ENCODE peak calls at places on chromosomes 16 and 17, in six cellular contexts. C is brain microvascular endothelial cell, K is PC-9, L is fibroblast of lung, X is mammary epithelial cell, Z is adrenal gland. S is an unnamed sample.

GRCh38 chr17:35057332-35057915 is 6.1 kb downstream of the RFFL start:
- DNase-seq in C (no peak), K (peak), L (no peak), X (peak), Z (no peak), S (no peak)

GRCh38 chr17:53058031-53058430 is 764.7 kb upstream of the KIF2B start:
- DNase-seq in C (no peak), K (no peak), L (no peak), X (peak), Z (no peak), S (no peak)

GRCh38 chr17:20944014-20944905 is 98.6 kb downstream of the USP22 start:
- DNase-seq in C (no peak), K (peak), L (no peak), X (peak), Z (peak), S (peak)

GRCh38 chr17:66711936-66712335 is 123.0 kb upstream of the CACNG5 start:
- DNase-seq in C (no peak), K (peak), L (no peak), X (peak), Z (no peak), S (peak)

GRCh38 chr17:74799097-74799496 is 23.0 kb upstream of the NAT9 start:
- DNase-seq in C (no peak), K (no peak), L (no peak), X (no peak), Z (no peak), S (no peak)

GRCh38 chr16:73778872-73779271 is 517.7 kb upstream of the PSMD7 start:
- DNase-seq in C (no peak), K (no peak), L (no peak), X (no peak), Z (no peak), S (no peak)

GRCh38 chr17:59830007-59830630 is 62.6 kb downstream of the TUBD1 start:
- DNase-seq in C (peak), K (peak), L (peak), X (no peak), Z (no peak), S (no peak)

GRCh38 chr16:83615553-83615952 is 192.2 kb upstream of the HSBP1 start:
- DNase-seq in C (no peak), K (no peak), L (peak), X (no peak), Z (no peak), S (no peak)

GRCh38 chr16:50067290-50067853 is 1.6 kb downstream of the HEATR3 start:
- DNase-seq in C (peak), K (no peak), L (peak), X (peak), Z (no peak), S (peak)

GRCh38 chr16:17518441-17518840 is 47.7 kb upstream of the XYLT1 start:
- DNase-seq in C (no peak), K (no peak), L (peak), X (peak), Z (no peak), S (peak)

GRCh38 chr17:80035937-80036714 is at the start of gene CCDC40:
- DNase-seq in C (peak), K (peak), L (peak), X (peak), Z (peak), S (peak)
- TF ChIP-seq CTCF in C (peak), K (no peak), L (no peak), X (no peak), Z (no peak), S (no peak)

DNA sequence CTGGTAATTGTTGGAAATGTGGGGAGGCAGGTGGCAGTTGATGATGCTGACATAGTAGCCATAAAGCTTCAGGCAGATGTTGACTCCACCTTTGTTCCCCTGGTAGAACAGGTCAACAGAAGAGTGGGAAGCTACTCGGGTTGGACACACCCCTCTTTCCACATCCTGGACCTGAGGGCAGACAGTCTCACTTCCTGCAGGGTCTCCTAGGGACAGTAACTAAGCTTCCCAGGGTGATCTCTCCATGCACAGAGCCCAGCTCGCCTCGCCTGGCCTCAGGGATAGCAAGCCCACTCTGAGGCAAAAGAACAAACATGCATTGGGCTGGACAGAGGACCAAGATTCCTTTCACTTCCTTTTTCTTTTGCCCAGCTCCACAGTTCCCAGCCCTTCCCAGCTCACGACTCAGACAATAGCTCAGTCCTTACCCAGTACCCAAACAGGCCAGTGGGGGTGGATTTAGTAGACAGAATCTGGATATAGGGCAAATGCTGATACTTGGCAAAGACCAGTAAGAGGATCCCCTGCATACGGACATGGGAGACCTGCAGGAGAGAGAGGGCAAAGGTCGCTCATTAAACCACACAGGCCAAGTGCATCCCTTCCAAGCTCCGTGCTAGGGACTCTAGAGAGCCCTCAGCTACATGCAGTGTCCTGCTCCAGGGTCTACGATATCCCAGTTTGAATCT is 7.0 kb downstream of the INPP5K start:
- DNase-seq in C (no peak), K (no peak), L (no peak), X (no peak), Z (no peak), S (no peak)
- H3K27ac ChIP-seq in C (no peak), K (no peak), L (no peak), X (no peak), Z (no peak), S (peak)

GRCh38 chr17:73390851-73391250 is 79.0 kb upstream of the CDC42EP4 start:
- DNase-seq in C (no peak), K (no peak), L (no peak), X (no peak), Z (no peak), S (no peak)
- TF ChIP-seq CTCF in C (no peak), K (no peak), L (no peak), X (no peak), Z (no peak), S (no peak)

GRCh38 chr17:1697681-1698080 is 12.5 kb downstream of the TLCD2 start:
- DNase-seq in C (no peak), K (peak), L (no peak), X (no peak), Z (no peak), S (no peak)
- H3K27ac ChIP-seq in C (no peak), K (no peak), L (no peak), X (no peak), Z (no peak), S (no peak)

GRCh38 chr16:22192261-22193133 is 13.6 kb upstream of the EEF2K start:
- DNase-seq in C (peak), K (peak), L (peak), X (peak), Z (peak), S (peak)
- TF ChIP-seq CTCF in C (no peak), K (no peak), L (no peak), X (no peak), Z (no peak), S (no peak)

GRCh38 chr17:43042025-43042424 is 17.0 kb downstream of the RND2 start:
- DNase-seq in C (no peak), K (no peak), L (peak), X (no peak), Z (no peak), S (no peak)
- H3K27ac ChIP-seq in C (no peak), K (no peak), L (no peak), X (no peak), Z (no peak), S (no peak)

S was measured in RWPE1.